ENCODE peak calls at places on chromosome 22, in eight cellular contexts. Q is T-cell, U is GM03348, G is KG1, N is Peyer's patch, H is mucosa of descending colon, V is activated T-cell treated with anti-CD3 and anti-CD28 coated beads for 24 hours, D is NCI-H748 treated with DMSO at 0.1 percent for 48 hours. T is an unnamed sample.

GRCh38 chr22:50150161-50151129 is 20.1 kb upstream of the PANX2 start:
- DNase-seq in Q (no peak), U (no peak), G (no peak), N (no peak), H (no peak), V (no peak), D (no peak), T (no peak)

GRCh38 chr22:44293034-44293433 is 19.7 kb downstream of the SHISAL1 start:
- DNase-seq in Q (no peak), U (no peak), G (no peak), N (no peak), H (no peak), V (no peak), D (no peak), T (no peak)

GRCh38 chr22:23215294-23216204 is 35.2 kb downstream of the BCR start:
- DNase-seq in Q (no peak), U (peak), G (peak), N (no peak), H (no peak), V (no peak), D (no peak), T (no peak)

GRCh38 chr22:39960791-39961746 is 872 bp downstream of the TMA7B start:
- DNase-seq in Q (peak), U (peak), G (peak), N (peak), H (no peak), V (peak), D (no peak), T (peak)

GRCh38 chr22:39290248-39290720 is 29.1 kb downstream of the RPL3 start:
- DNase-seq in Q (no peak), U (no peak), G (no peak), N (no peak), H (no peak), V (no peak), D (no peak), T (no peak)

GRCh38 chr22:43878831-43879550 is 12.8 kb downstream of the PNPLA5 start:
- DNase-seq in Q (no peak), U (no peak), G (no peak), N (no peak), H (no peak), V (no peak), D (no peak), T (no peak)

GRCh38 chr22:22927196-22927887 is 39.7 kb downstream of the IGLL5 start:
- DNase-seq in Q (no peak), U (no peak), G (no peak), N (no peak), H (no peak), V (no peak), D (no peak), T (no peak)

GRCh38 chr22:42277988-42278776 is 7.7 kb upstream of the TCF20 start:
- DNase-seq in Q (no peak), U (no peak), G (no peak), N (no peak), H (no peak), V (no peak), D (peak), T (no peak)

GRCh38 chr22:46058591-46059519 is 81.9 kb upstream of the WNT7B start:
- DNase-seq in Q (no peak), U (no peak), G (no peak), N (no peak), H (no peak), V (no peak), D (no peak), T (no peak)

GRCh38 chr22:42752230-42752746 is 31.6 kb upstream of the A4GALT start:
- DNase-seq in Q (no peak), U (no peak), G (no peak), N (no peak), H (no peak), V (no peak), D (no peak), T (no peak)

GRCh38 chr22:40665312-40665711 is 14.0 kb upstream of the MCHR1 start:
- DNase-seq in Q (no peak), U (peak), G (no peak), N (no peak), H (no peak), V (no peak), D (no peak), T (no peak)

GRCh38 chr22:37162221-37163095 is 12.7 kb upstream of the IL2RB start:
- DNase-seq in Q (peak), U (no peak), G (no peak), N (peak), H (no peak), V (peak), D (no peak), T (peak)

GRCh38 chr22:23608583-23608982 is 23.5 kb downstream of the DRICH1 start:
- DNase-seq in Q (no peak), U (peak), G (no peak), N (no peak), H (no peak), V (no peak), D (no peak), T (no peak)

GRCh38 chr22:37331034-37331428 is 48.7 kb downstream of the CYTH4 start:
- DNase-seq in Q (no peak), U (peak), G (no peak), N (no peak), H (no peak), V (no peak), D (no peak), T (no peak)

GRCh38 chr22:49566141-49566541 is 261.5 kb downstream of the BRD1 start:
- DNase-seq in Q (no peak), U (no peak), G (no peak), N (no peak), H (no peak), V (no peak), D (no peak), T (no peak)

GRCh38 chr22:39422721-39423120 is 23.1 kb downstream of the TAB1 start:
- DNase-seq in Q (no peak), U (no peak), G (no peak), N (no peak), H (no peak), V (no peak), D (no peak), T (no peak)

T was measured in T-helper 22 cell.